ENCODE peak calls at places on chromosome 13, in eight cellular contexts. One of them, this sample, is unnamed.

GRCh38 chr13:87274209-87274819 is 396.9 kb upstream of the SLITRK5 start:
- DNase-seq in AG09319: peak
- DNase-seq in tibial nerve: no peak
- DNase-seq in cardiac muscle cell: peak
- DNase-seq in A172: peak
- DNase-seq in fibroblast of the conjunctiva: peak
- DNase-seq in skeletal muscle cell: no peak
- DNase-seq in hepatocyte: peak
- DNase-seq in this sample: no peak

GRCh38 chr13:99422556-99423220 is 78.6 kb upstream of the TM9SF2 start:
- DNase-seq in AG09319: no peak
- DNase-seq in tibial nerve: no peak
- DNase-seq in cardiac muscle cell: no peak
- DNase-seq in A172: no peak
- DNase-seq in fibroblast of the conjunctiva: no peak
- DNase-seq in skeletal muscle cell: no peak
- DNase-seq in hepatocyte: no peak
- DNase-seq in this sample: no peak

GRCh38 chr13:78121459-78122348 is 203.1 kb upstream of the EDNRB start:
- DNase-seq in AG09319: peak
- DNase-seq in tibial nerve: no peak
- DNase-seq in cardiac muscle cell: peak
- DNase-seq in A172: peak
- DNase-seq in fibroblast of the conjunctiva: peak
- DNase-seq in skeletal muscle cell: peak
- DNase-seq in hepatocyte: peak
- DNase-seq in this sample: no peak

GRCh38 chr13:33707449-33707848 is 110.5 kb upstream of the RFC3 start:
- DNase-seq in AG09319: no peak
- DNase-seq in tibial nerve: no peak
- DNase-seq in cardiac muscle cell: no peak
- DNase-seq in A172: no peak
- DNase-seq in fibroblast of the conjunctiva: no peak
- DNase-seq in skeletal muscle cell: no peak
- DNase-seq in hepatocyte: no peak
- DNase-seq in this sample: no peak

GRCh38 chr13:29954082-29955043 is 103.9 kb upstream of the UBL3 start:
- DNase-seq in AG09319: no peak
- DNase-seq in tibial nerve: no peak
- DNase-seq in cardiac muscle cell: no peak
- DNase-seq in A172: no peak
- DNase-seq in fibroblast of the conjunctiva: no peak
- DNase-seq in skeletal muscle cell: no peak
- DNase-seq in hepatocyte: no peak
- DNase-seq in this sample: no peak

GRCh38 chr13:73861136-73861535 is 273.1 kb downstream of the KLF12 start:
- DNase-seq in AG09319: no peak
- DNase-seq in tibial nerve: no peak
- DNase-seq in cardiac muscle cell: no peak
- DNase-seq in A172: no peak
- DNase-seq in fibroblast of the conjunctiva: no peak
- DNase-seq in skeletal muscle cell: no peak
- DNase-seq in hepatocyte: no peak
- DNase-seq in this sample: no peak

GRCh38 chr13:39130298-39130697 is 92.0 kb downstream of the NHLRC3 start:
- DNase-seq in AG09319: no peak
- DNase-seq in tibial nerve: no peak
- DNase-seq in cardiac muscle cell: no peak
- DNase-seq in A172: no peak
- DNase-seq in fibroblast of the conjunctiva: no peak
- DNase-seq in skeletal muscle cell: no peak
- DNase-seq in hepatocyte: no peak
- DNase-seq in this sample: no peak

GRCh38 chr13:73129023-73129422 is 70.2 kb downstream of the KLF5 start:
- DNase-seq in AG09319: no peak
- DNase-seq in tibial nerve: no peak
- DNase-seq in cardiac muscle cell: no peak
- DNase-seq in A172: no peak
- DNase-seq in fibroblast of the conjunctiva: no peak
- DNase-seq in skeletal muscle cell: no peak
- DNase-seq in hepatocyte: no peak
- DNase-seq in this sample: no peak

GRCh38 chr13:112772539-112772909 is 82.7 kb downstream of the ATP11A start:
- DNase-seq in AG09319: no peak
- DNase-seq in tibial nerve: no peak
- DNase-seq in cardiac muscle cell: no peak
- DNase-seq in A172: no peak
- DNase-seq in fibroblast of the conjunctiva: no peak
- DNase-seq in skeletal muscle cell: no peak
- DNase-seq in hepatocyte: no peak
- DNase-seq in this sample: no peak

GRCh38 chr13:99258210-99258860 is at the start of gene GPR18:
- DNase-seq in AG09319: no peak
- DNase-seq in tibial nerve: no peak
- DNase-seq in cardiac muscle cell: no peak
- DNase-seq in A172: no peak
- DNase-seq in fibroblast of the conjunctiva: no peak
- DNase-seq in skeletal muscle cell: no peak
- DNase-seq in hepatocyte: no peak
- DNase-seq in this sample: no peak

GRCh38 chr13:52848455-52849190 is at the start of gene PCDH8:
- DNase-seq in AG09319: no peak
- DNase-seq in tibial nerve: no peak
- DNase-seq in cardiac muscle cell: peak
- DNase-seq in A172: no peak
- DNase-seq in fibroblast of the conjunctiva: no peak
- DNase-seq in skeletal muscle cell: no peak
- DNase-seq in hepatocyte: peak
- DNase-seq in this sample: no peak

GRCh38 chr13:113356594-113356993 is 7.3 kb downstream of the GRTP1 start:
- DNase-seq in AG09319: no peak
- DNase-seq in tibial nerve: no peak
- DNase-seq in cardiac muscle cell: no peak
- DNase-seq in A172: no peak
- DNase-seq in fibroblast of the conjunctiva: no peak
- DNase-seq in skeletal muscle cell: no peak
- DNase-seq in hepatocyte: no peak
- DNase-seq in this sample: no peak

GRCh38 chr13:24308488-24309020 is 826 bp upstream of the C1QTNF9 start:
- DNase-seq in AG09319: no peak
- DNase-seq in tibial nerve: no peak
- DNase-seq in cardiac muscle cell: no peak
- DNase-seq in A172: no peak
- DNase-seq in fibroblast of the conjunctiva: no peak
- DNase-seq in skeletal muscle cell: no peak
- DNase-seq in hepatocyte: no peak
- DNase-seq in this sample: no peak

GRCh38 chr13:93505104-93505952 is 278.7 kb downstream of the GPC6 start:
- DNase-seq in AG09319: no peak
- DNase-seq in tibial nerve: no peak
- DNase-seq in cardiac muscle cell: peak
- DNase-seq in A172: no peak
- DNase-seq in fibroblast of the conjunctiva: no peak
- DNase-seq in skeletal muscle cell: no peak
- DNase-seq in hepatocyte: peak
- DNase-seq in this sample: no peak

GRCh38 chr13:112112534-112113276 is 45.8 kb downstream of the SOX1 start:
- DNase-seq in AG09319: no peak
- DNase-seq in tibial nerve: no peak
- DNase-seq in cardiac muscle cell: no peak
- DNase-seq in A172: peak
- DNase-seq in fibroblast of the conjunctiva: no peak
- DNase-seq in skeletal muscle cell: no peak
- DNase-seq in hepatocyte: no peak
- DNase-seq in this sample: no peak

GRCh38 chr13:110197041-110197440 is 109.9 kb downstream of the COL4A1 start:
- DNase-seq in AG09319: no peak
- DNase-seq in tibial nerve: no peak
- DNase-seq in cardiac muscle cell: no peak
- DNase-seq in A172: no peak
- DNase-seq in fibroblast of the conjunctiva: no peak
- DNase-seq in skeletal muscle cell: no peak
- DNase-seq in hepatocyte: peak
- DNase-seq in this sample: no peak

This sample was measured in cortex of kidney.